ENCODE peak calls at places on chromosomes 3 and 15, in nine cellular contexts. N is breast epithelium, O is stomach, X is adrenal gland, L is uterus, M is right lobe of liver, P is body of pancreas, S is Peyer's patch, K is IMR-90. T is an unnamed sample.

GRCh38 chr3:12893247-12893646 is 51.9 kb upstream of the RPL32 start:
- DNase-seq in N (no peak), O (no peak), X (no peak), L (no peak), M (peak; percentile 3), P (no peak), S (no peak), K (no peak), T (no peak)

GRCh38 chr3:71129611-71130515 is 453.7 kb downstream of the FOXP1 start:
- DNase-seq in N (no peak), O (no peak), X (no peak), L (no peak), M (no peak), P (peak; percentile 41), S (no peak), K (peak; percentile 60), T (no peak)

GRCh38 chr15:71921191-71921590 is 110.8 kb downstream of the NR2E3 start:
- DNase-seq in N (no peak), O (no peak), X (no peak), L (no peak), M (no peak), P (no peak), S (no peak), K (peak; percentile 58), T (no peak)

GRCh38 chr15:40688932-40689799 is 5.8 kb upstream of the RAD51 start:
- DNase-seq in N (no peak), O (no peak), X (no peak), L (no peak), M (no peak), P (no peak), S (no peak), K (no peak), T (no peak)

GRCh38 chr3:186209810-186210752 is 101.2 kb upstream of the ETV5 start:
- DNase-seq in N (peak; percentile 21), O (peak; percentile 58), X (peak; percentile 87), L (no peak), M (no peak), P (peak; percentile 86), S (peak; percentile 54), K (peak; percentile 72), T (peak; percentile 23)

GRCh38 chr3:58144478-58145142 is 66.2 kb downstream of the DNASE1L3 start:
- DNase-seq in N (no peak), O (no peak), X (no peak), L (no peak), M (no peak), P (peak; percentile 45), S (no peak), K (no peak), T (no peak)

GRCh38 chr15:74752486-74753395 is 4.1 kb downstream of the CYP1A2 start:
- DNase-seq in N (no peak), O (no peak), X (no peak), L (no peak), M (no peak), P (no peak), S (no peak), K (peak; percentile 34), T (no peak)

GRCh38 chr3:2098398-2099027 is at the start of gene CNTN4:
- DNase-seq in N (peak; percentile 48), O (peak; percentile 34), X (no peak), L (peak; percentile 73), M (peak; percentile 31), P (peak; percentile 89), S (peak; percentile 86), K (no peak), T (no peak)

GRCh38 chr15:36468746-36469145 is 110.7 kb upstream of the CDIN1 start:
- DNase-seq in N (no peak), O (no peak), X (no peak), L (no peak), M (no peak), P (no peak), S (no peak), K (peak; percentile 100), T (no peak)

GRCh38 chr3:197340521-197340871 is 42.1 kb upstream of the DLG1 start:
- DNase-seq in N (no peak), O (no peak), X (no peak), L (no peak), M (no peak), P (no peak), S (no peak), K (no peak), T (no peak)

GRCh38 chr15:34223904-34224596 is 766 bp upstream of the EMC4 start:
- DNase-seq in N (no peak), O (no peak), X (no peak), L (no peak), M (no peak), P (no peak), S (peak; percentile 54), K (peak; percentile 13), T (no peak)

GRCh38 chr15:77832874-77833273 is 200.2 kb upstream of the LINGO1 start:
- DNase-seq in N (no peak), O (no peak), X (no peak), L (no peak), M (no peak), P (no peak), S (no peak), K (no peak), T (no peak)

GRCh38 chr3:14633819-14634424 is 17.6 kb upstream of the CCDC174 start:
- DNase-seq in N (no peak), O (peak; percentile 74), X (peak; percentile 72), L (no peak), M (peak; percentile 46), P (peak; percentile 75), S (peak; percentile 63), K (peak; percentile 49), T (no peak)

GRCh38 chr3:10516835-10517465 is 11.6 kb upstream of the ATP2B2 start:
- DNase-seq in N (no peak), O (no peak), X (no peak), L (no peak), M (no peak), P (no peak), S (peak; percentile 19), K (no peak), T (no peak)

GRCh38 chr3:149969945-149970715 is 565 bp downstream of the PFN2 start:
- DNase-seq in N (peak; percentile 56), O (peak; percentile 88), X (peak; percentile 91), L (peak; percentile 90), M (peak; percentile 81), P (peak; percentile 88), S (peak; percentile 86), K (peak; percentile 90), T (peak; percentile 75)

GRCh38 chr15:101179341-101180153 is 72.3 kb downstream of the CHSY1 start:
- DNase-seq in N (peak; percentile 80), O (no peak), X (peak; percentile 48), L (no peak), M (no peak), P (no peak), S (no peak), K (peak; percentile 74), T (no peak)

GRCh38 chr3:126765187-126766069 is 61.4 kb downstream of the CHCHD6 start:
- DNase-seq in N (no peak), O (no peak), X (no peak), L (no peak), M (no peak), P (no peak), S (no peak), K (no peak), T (no peak)
- H3K36me3 ChIP-seq in N (no peaks in the 10 kb centered on the region), O (peaks cover 7% of the 10 kb centered on the region), X (no peaks in the 10 kb centered on the region), L (no peaks in the 10 kb centered on the region), M (no peaks in the 10 kb centered on the region), P (no peaks in the 10 kb centered on the region), S (no peaks in the 10 kb centered on the region), K (no peaks in the 10 kb centered on the region), T (no peaks in the 10 kb centered on the region)

DNA sequence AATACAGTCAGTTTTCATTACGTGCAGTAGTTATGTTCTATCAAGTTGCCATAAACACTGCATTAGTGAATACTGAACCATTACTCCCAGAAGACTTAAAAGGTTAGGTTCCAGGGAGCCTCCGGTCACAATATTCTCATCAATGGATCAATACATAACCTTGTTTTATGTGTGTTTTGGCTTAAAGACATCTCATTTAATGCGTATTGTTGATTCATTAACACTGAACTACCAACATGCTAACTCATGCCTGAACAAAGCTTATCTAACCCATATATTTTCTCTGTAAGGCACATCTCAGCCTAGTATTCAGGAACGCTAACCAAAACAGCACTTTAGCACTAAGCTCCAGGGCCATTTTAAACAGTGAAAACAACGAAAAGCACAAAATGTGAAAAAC is 24.1 kb upstream of the NEDD4 start:
- DNase-seq in N (no peak), O (no peak), X (no peak), L (no peak), M (no peak), P (no peak), S (no peak), K (no peak), T (no peak)
- TF ChIP-seq POLR2A in N (no peak), O (no peak), X (no peak), L (no peak), M (no peak), P (no peak), S (no peak), K (no peak), T (no peak)

DNA sequence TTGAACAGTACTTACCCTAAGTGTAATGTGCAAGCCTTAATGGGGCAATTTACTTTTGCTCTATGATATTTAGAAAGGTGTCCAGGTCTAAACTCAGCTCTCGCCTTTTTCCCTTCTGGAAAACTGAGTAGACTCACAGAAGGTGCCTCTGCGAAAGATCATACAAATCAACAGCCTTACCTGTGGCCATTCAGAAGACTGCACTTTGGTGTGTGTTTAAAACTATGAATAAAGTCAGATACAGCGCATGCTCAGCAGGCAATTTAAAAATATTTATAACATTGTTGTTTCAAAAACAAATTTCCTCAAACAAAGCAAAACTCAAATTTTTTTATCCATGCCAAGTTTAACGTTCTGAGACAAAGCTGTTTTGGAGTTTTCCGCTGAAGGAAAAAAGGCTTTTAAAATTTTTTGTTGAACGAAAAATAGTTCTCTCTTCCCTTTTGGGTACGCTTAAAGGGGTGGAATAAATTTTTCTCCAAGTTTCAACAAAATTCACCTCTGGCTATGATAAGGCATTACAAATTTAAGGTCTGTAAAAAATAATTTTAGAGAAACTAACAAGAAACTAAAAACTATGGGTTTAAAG is 156.3 kb downstream of the TIGIT start:
- DNase-seq in N (no peak), O (no peak), X (no peak), L (no peak), M (no peak), P (no peak), S (no peak), K (no peak), T (no peak)
- H3K27ac ChIP-seq in N (peak overlapping the region; percentile 85), O (no peak overlapping the region), X (no peak overlapping the region), L (peak overlapping the region; percentile 89), M (no peak overlapping the region), P (no peak overlapping the region), S (peak overlapping the region; percentile 71), K (no peak overlapping the region), T (peak overlapping the region; percentile 84)

DNA sequence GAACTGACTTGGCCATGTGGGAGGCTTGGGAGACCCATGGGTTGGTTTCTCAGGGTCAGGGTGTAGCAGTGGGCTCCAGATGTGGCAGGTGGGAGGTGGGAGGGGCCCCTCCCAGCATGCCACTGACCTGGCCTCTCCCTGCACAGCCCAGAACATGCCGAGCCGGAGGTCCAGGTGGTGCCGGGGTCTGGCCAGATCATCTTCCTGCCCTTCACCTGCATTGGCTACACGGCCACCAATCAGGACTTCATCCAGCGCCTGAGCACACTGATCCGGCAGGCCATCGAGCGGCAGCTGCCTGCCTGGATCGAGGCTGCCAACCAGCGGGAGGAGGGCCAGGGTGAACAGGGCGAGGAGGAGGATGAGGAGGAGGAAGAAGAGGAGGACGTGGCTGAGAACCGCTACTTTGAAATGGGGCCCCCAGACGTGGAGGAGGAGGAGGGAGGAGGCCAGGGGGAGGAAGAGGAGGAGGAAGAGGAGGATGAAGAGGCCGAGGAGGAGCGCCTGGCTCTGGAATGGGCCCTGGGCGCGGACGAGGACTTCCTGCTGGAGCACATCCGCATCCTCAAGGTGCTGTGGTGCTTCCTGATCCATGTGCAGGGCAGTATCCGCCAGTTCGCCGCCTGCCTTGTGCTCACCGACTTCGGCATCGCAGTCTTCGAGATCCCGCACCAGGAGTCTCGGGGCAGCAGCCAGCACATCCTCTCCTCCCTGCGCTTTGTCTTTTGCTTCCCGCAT is 7.9 kb upstream of the STAB1 start:
- DNase-seq in N (no peak), O (no peak), X (no peak), L (no peak), M (no peak), P (no peak), S (no peak), K (no peak), T (no peak)
- H3K36me3 ChIP-seq in N (peaks cover 15% of the 10 kb centered on the region), O (peaks cover 97% of the 10 kb centered on the region), X (no peaks in the 10 kb centered on the region), L (no peaks in the 10 kb centered on the region), M (peaks cover 49% of the 10 kb centered on the region), P (no peaks in the 10 kb centered on the region), S (no peaks in the 10 kb centered on the region), K (peaks cover 81% of the 10 kb centered on the region), T (peaks cover 71% of the 10 kb centered on the region)

T was measured in gastrocnemius medialis.